ENCODE peak calls at places on chromosomes 7 and 10, in four cellular contexts. One of them, this sample, is unnamed.

GRCh38 chr7:125118444-125118843 is 188.8 kb upstream of the POT1 start:
- DNase-seq in AG04450: no peak
- DNase-seq in cardiac muscle cell: no peak
- DNase-seq in adrenal gland: no peak
- DNase-seq in this sample: no peak

GRCh38 chr7:9937944-9938631 is 1035.6 kb upstream of the PHF14 start:
- DNase-seq in AG04450: no peak
- DNase-seq in cardiac muscle cell: peak
- DNase-seq in adrenal gland: no peak
- DNase-seq in this sample: no peak

GRCh38 chr7:81482600-81483186 is 287.2 kb downstream of the HGF start:
- DNase-seq in AG04450: no peak
- DNase-seq in cardiac muscle cell: peak
- DNase-seq in adrenal gland: no peak
- DNase-seq in this sample: peak

GRCh38 chr10:126405239-126405785 is 17.0 kb upstream of the ADAM12 start:
- DNase-seq in AG04450: no peak
- DNase-seq in cardiac muscle cell: no peak
- DNase-seq in adrenal gland: no peak
- DNase-seq in this sample: no peak

GRCh38 chr7:2838873-2839578 is 5.1 kb downstream of the GNA12 start:
- DNase-seq in AG04450: no peak
- DNase-seq in cardiac muscle cell: peak
- DNase-seq in adrenal gland: no peak
- DNase-seq in this sample: peak

GRCh38 chr7:78020131-78020873 is 221.7 kb downstream of the PHTF2 start:
- DNase-seq in AG04450: peak
- DNase-seq in cardiac muscle cell: peak
- DNase-seq in adrenal gland: peak
- DNase-seq in this sample: peak

GRCh38 chr10:61341008-61341407 is 112.2 kb downstream of the TMEM26 start:
- DNase-seq in AG04450: no peak
- DNase-seq in cardiac muscle cell: no peak
- DNase-seq in adrenal gland: no peak
- DNase-seq in this sample: no peak

GRCh38 chr7:154698726-154699291 is 304.1 kb downstream of the PAXIP1 start:
- DNase-seq in AG04450: no peak
- DNase-seq in cardiac muscle cell: no peak
- DNase-seq in adrenal gland: no peak
- DNase-seq in this sample: peak

GRCh38 chr7:157339777-157340677 is 3.2 kb downstream of the DNAJB6 start:
- DNase-seq in AG04450: no peak
- DNase-seq in cardiac muscle cell: peak
- DNase-seq in adrenal gland: peak
- DNase-seq in this sample: peak

GRCh38 chr10:74932648-74933047 is 106.2 kb downstream of the KAT6B start:
- DNase-seq in AG04450: no peak
- DNase-seq in cardiac muscle cell: no peak
- DNase-seq in adrenal gland: peak
- DNase-seq in this sample: no peak

GRCh38 chr10:80196270-80196949 is 8.9 kb downstream of the ANXA11 start:
- DNase-seq in AG04450: no peak
- DNase-seq in cardiac muscle cell: no peak
- DNase-seq in adrenal gland: peak
- DNase-seq in this sample: peak

GRCh38 chr7:17680026-17680425 is 260.3 kb downstream of the SNX13 start:
- DNase-seq in AG04450: peak
- DNase-seq in cardiac muscle cell: peak
- DNase-seq in adrenal gland: peak
- DNase-seq in this sample: no peak

GRCh38 chr7:151245360-151246160 is 2.9 kb downstream of the SMARCD3 start:
- DNase-seq in AG04450: no peak
- DNase-seq in cardiac muscle cell: no peak
- DNase-seq in adrenal gland: no peak
- DNase-seq in this sample: peak

GRCh38 chr7:74479066-74479781 is 25.5 kb downstream of the GTF2IRD1 start:
- DNase-seq in AG04450: no peak
- DNase-seq in cardiac muscle cell: peak
- DNase-seq in adrenal gland: peak
- DNase-seq in this sample: no peak

GRCh38 chr10:70265032-70265689 is 18.6 kb downstream of the NPFFR1 start:
- DNase-seq in AG04450: no peak
- DNase-seq in cardiac muscle cell: no peak
- DNase-seq in adrenal gland: no peak
- DNase-seq in this sample: peak

GRCh38 chr10:8056891-8057331 is 2.4 kb downstream of the GATA3 start:
- DNase-seq in AG04450: no peak
- DNase-seq in cardiac muscle cell: no peak
- DNase-seq in adrenal gland: no peak
- DNase-seq in this sample: peak

GRCh38 chr10:131692176-131692575 is 208.6 kb upstream of the PPP2R2D start:
- DNase-seq in AG04450: no peak
- DNase-seq in cardiac muscle cell: no peak
- DNase-seq in adrenal gland: no peak
- DNase-seq in this sample: no peak

GRCh38 chr10:47376522-47377220 is 7.4 kb downstream of the ZNF488 start:
- DNase-seq in AG04450: no peak
- DNase-seq in cardiac muscle cell: no peak
- DNase-seq in adrenal gland: no peak
- DNase-seq in this sample: no peak

GRCh38 chr7:93205046-93205445 is 21.2 kb downstream of the HEPACAM2 start:
- DNase-seq in AG04450: no peak
- DNase-seq in cardiac muscle cell: no peak
- DNase-seq in adrenal gland: no peak
- DNase-seq in this sample: no peak

GRCh38 chr7:151085691-151086620 is at the start of gene AGAP3:
- DNase-seq in AG04450: no peak
- DNase-seq in cardiac muscle cell: peak
- DNase-seq in adrenal gland: peak
- DNase-seq in this sample: peak

GRCh38 chr7:151389768-151390593 is 19.9 kb downstream of the WDR86 start:
- DNase-seq in AG04450: no peak
- DNase-seq in cardiac muscle cell: no peak
- DNase-seq in adrenal gland: no peak
- DNase-seq in this sample: no peak

GRCh38 chr10:72740526-72740925 is 48.6 kb downstream of the MCU start:
- DNase-seq in AG04450: no peak
- DNase-seq in cardiac muscle cell: peak
- DNase-seq in adrenal gland: peak
- DNase-seq in this sample: no peak

GRCh38 chr10:35372329-35372728 is 36.0 kb downstream of the CCNY start:
- DNase-seq in AG04450: no peak
- DNase-seq in cardiac muscle cell: peak
- DNase-seq in adrenal gland: no peak
- DNase-seq in this sample: no peak

GRCh38 chr10:48792687-48793096 is 108.0 kb downstream of the WDFY4 start:
- DNase-seq in AG04450: peak
- DNase-seq in cardiac muscle cell: peak
- DNase-seq in adrenal gland: peak
- DNase-seq in this sample: no peak

GRCh38 chr7:5692112-5692844 is 89.2 kb downstream of the RNF216 start:
- DNase-seq in AG04450: peak
- DNase-seq in cardiac muscle cell: peak
- DNase-seq in adrenal gland: peak
- DNase-seq in this sample: no peak

GRCh38 chr10:61967298-61967697 is 65.8 kb downstream of the ARID5B start:
- DNase-seq in AG04450: no peak
- DNase-seq in cardiac muscle cell: no peak
- DNase-seq in adrenal gland: no peak
- DNase-seq in this sample: no peak

GRCh38 chr10:80457554-80458262 is 3.6 kb downstream of the TSPAN14 start:
- DNase-seq in AG04450: no peak
- DNase-seq in cardiac muscle cell: no peak
- DNase-seq in adrenal gland: no peak
- DNase-seq in this sample: no peak

GRCh38 chr7:4479367-4480039 is 202.6 kb upstream of the FOXK1 start:
- DNase-seq in AG04450: no peak
- DNase-seq in cardiac muscle cell: peak
- DNase-seq in adrenal gland: peak
- DNase-seq in this sample: peak

GRCh38 chr7:26348987-26349809 is 57.5 kb downstream of the SNX10 start:
- DNase-seq in AG04450: no peak
- DNase-seq in cardiac muscle cell: no peak
- DNase-seq in adrenal gland: no peak
- DNase-seq in this sample: no peak

GRCh38 chr7:33642312-33642711 is 263.0 kb upstream of the BMPER start:
- DNase-seq in AG04450: no peak
- DNase-seq in cardiac muscle cell: no peak
- DNase-seq in adrenal gland: no peak
- DNase-seq in this sample: no peak

GRCh38 chr10:119638982-119639381 is 12.2 kb upstream of the BAG3 start:
- DNase-seq in AG04450: no peak
- DNase-seq in cardiac muscle cell: no peak
- DNase-seq in adrenal gland: no peak
- DNase-seq in this sample: no peak

GRCh38 chr7:75732764-75733630 is 5.7 kb downstream of the HIP1 start:
- DNase-seq in AG04450: no peak
- DNase-seq in cardiac muscle cell: peak
- DNase-seq in adrenal gland: peak
- DNase-seq in this sample: no peak

GRCh38 chr10:28566458-28566857 is 33.5 kb downstream of the WAC start:
- DNase-seq in AG04450: no peak
- DNase-seq in cardiac muscle cell: peak
- DNase-seq in adrenal gland: no peak
- DNase-seq in this sample: no peak

GRCh38 chr10:108545921-108546320 is 1377.4 kb downstream of the XPNPEP1 start:
- DNase-seq in AG04450: no peak
- DNase-seq in cardiac muscle cell: no peak
- DNase-seq in adrenal gland: no peak
- DNase-seq in this sample: peak

GRCh38 chr7:124130-124949 is 68.0 kb upstream of the FAM20C start:
- DNase-seq in AG04450: no peak
- DNase-seq in cardiac muscle cell: no peak
- DNase-seq in adrenal gland: no peak
- DNase-seq in this sample: no peak
- TF ChIP-seq CTCF in AG04450: no peak
- TF ChIP-seq CTCF in cardiac muscle cell: no peak
- TF ChIP-seq CTCF in adrenal gland: no peak
- TF ChIP-seq CTCF in this sample: no peak

DNA sequence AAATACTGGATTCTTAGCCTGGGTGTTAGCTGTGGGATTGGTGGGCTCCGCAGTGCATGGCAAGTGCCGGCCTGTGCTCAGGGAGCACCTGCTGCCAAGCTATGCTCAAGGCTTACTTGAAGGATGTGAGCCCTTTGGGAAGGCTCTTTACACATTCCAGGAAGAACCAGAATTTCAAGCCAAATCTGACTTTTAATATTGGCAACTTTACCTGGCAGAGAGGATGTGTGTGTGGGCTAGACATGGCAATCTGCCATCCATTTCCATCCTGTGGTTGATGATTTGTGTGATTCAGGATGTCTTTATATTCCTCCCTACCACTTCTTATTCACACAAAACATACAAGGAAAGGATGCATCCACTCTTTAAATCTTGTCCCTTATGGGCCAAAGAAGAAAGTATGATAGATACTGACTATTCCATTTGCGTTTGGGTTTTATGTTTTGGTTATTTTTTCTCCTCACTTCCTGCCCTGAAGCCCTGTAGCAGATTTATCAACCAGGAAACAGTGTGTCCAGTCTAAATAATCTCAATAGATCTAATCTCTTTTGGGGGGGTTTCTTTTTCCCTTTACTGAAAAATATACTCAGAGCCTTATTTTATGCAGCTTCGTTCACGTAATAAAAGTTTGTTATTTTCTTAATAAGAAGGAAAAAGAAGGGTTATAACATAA is 247.1 kb downstream of the COBL start:
- DNase-seq in AG04450: no peak
- DNase-seq in cardiac muscle cell: no peak
- DNase-seq in adrenal gland: no peak
- DNase-seq in this sample: no peak
- TF ChIP-seq CTCF in AG04450: no peak
- TF ChIP-seq CTCF in cardiac muscle cell: no peak
- TF ChIP-seq CTCF in adrenal gland: no peak
- TF ChIP-seq CTCF in this sample: no peak

GRCh38 chr7:49322476-49322875 is 398.1 kb downstream of the CDC14C start:
- DNase-seq in AG04450: no peak
- DNase-seq in cardiac muscle cell: no peak
- DNase-seq in adrenal gland: no peak
- DNase-seq in this sample: no peak

GRCh38 chr7:49320083-49320482 is 395.7 kb downstream of the CDC14C start:
- DNase-seq in AG04450: no peak
- DNase-seq in cardiac muscle cell: no peak
- DNase-seq in adrenal gland: no peak
- DNase-seq in this sample: no peak

GRCh38 chr7:49327155-49327554 is 402.8 kb downstream of the CDC14C start:
- DNase-seq in AG04450: no peak
- DNase-seq in cardiac muscle cell: no peak
- DNase-seq in adrenal gland: no peak
- DNase-seq in this sample: no peak

DNA sequence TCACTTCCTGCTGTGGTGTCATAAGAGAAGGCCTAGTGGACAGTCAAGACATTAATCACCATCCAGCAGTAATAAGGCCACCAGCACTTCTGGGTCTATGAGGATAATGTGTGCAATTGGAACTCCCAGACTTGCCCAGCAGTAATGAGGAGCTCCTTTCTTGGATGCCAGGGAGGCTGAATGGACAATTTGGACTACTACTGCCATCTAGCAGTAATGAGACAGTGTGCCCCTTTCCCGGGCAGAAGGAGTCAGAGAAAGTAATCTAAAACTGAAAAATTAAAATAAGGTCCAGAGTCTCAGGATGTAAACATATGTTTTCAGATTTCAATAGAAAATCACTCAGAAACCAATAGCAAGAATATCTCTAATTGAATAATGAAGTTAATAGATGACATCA is 400.4 kb downstream of the CDC14C start:
- DNase-seq in AG04450: no peak
- DNase-seq in cardiac muscle cell: peak
- DNase-seq in adrenal gland: no peak
- DNase-seq in this sample: no peak
- TF ChIP-seq CTCF in AG04450: no peak
- TF ChIP-seq CTCF in cardiac muscle cell: no peak
- TF ChIP-seq CTCF in adrenal gland: no peak
- TF ChIP-seq CTCF in this sample: no peak

DNA sequence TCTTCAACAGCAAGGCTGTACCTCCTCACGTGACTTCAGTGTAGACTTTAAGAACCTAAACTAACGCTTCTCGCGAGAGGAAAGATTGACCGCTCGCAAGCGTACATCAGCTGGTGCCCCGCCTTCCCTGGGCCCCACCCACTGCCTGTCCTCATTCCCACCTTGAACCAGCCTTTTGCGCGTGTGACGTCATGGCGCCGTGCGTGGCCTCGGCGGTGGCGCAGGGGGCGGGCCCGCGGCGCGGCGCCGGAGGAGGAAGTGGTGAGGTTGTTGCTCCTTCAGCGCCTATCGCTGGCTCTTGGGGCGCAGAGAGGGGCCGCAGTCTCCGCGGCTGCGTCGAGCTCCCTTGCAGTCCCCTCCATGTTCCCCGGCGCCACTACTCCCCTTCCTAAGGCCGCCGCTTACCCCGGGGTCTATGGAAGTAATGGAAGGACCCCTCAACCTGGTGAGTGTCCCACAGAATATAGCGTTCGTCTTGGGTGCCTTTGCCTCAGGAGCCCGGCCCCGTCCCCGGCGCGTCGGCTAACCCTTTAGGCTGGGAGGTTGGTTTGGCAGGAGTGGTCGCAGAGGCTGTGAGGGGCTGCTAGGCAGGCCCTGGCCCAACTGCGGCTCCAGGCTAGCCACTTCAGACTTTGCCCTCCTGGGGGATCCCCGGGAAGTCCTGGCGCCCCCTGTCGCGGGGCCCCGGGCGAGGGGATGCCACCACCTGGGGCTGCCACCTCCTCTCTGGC is at the start of gene NRBF2:
- DNase-seq in AG04450: peak
- DNase-seq in cardiac muscle cell: peak
- DNase-seq in adrenal gland: peak
- DNase-seq in this sample: peak
- TF ChIP-seq CTCF in AG04450: peak
- TF ChIP-seq CTCF in cardiac muscle cell: peak
- TF ChIP-seq CTCF in adrenal gland: peak
- TF ChIP-seq CTCF in this sample: peak

This sample was measured in GM20000.